ENCODE peak calls at places on chromosomes 12 and 14, in nine cellular contexts. One of them, this sample, is unnamed.

GRCh38 chr12:104513681-104514080 is 56.9 kb downstream of the CHST11 start:
- DNase-seq in astrocyte of the spinal cord: peak; percentile 90
- DNase-seq in BJ: no peak
- DNase-seq in astrocyte: peak; percentile 99
- DNase-seq in AG10803: no peak
- DNase-seq in cardiac fibroblast: no peak
- DNase-seq in lower lobe of right lung: no peak
- DNase-seq in endothelial cell: no peak
- DNase-seq in choroid plexus epithelial cell: no peak
- DNase-seq in this sample: no peak

GRCh38 chr12:69046920-69047319 is 113.9 kb upstream of the CPM start:
- DNase-seq in cardiac fibroblast: no peak
- DNase-seq in choroid plexus epithelial cell: no peak
- DNase-seq in astrocyte: no peak
- DNase-seq in BJ: no peak
- DNase-seq in lower lobe of right lung: no peak
- DNase-seq in astrocyte of the spinal cord: no peak
- DNase-seq in endothelial cell: no peak
- DNase-seq in AG10803: no peak
- DNase-seq in this sample: no peak

GRCh38 chr12:8648598-8649205 is 13.9 kb downstream of the MFAP5 start:
- DNase-seq in AG10803: no peak
- DNase-seq in cardiac fibroblast: no peak
- DNase-seq in BJ: no peak
- DNase-seq in astrocyte of the spinal cord: no peak
- DNase-seq in choroid plexus epithelial cell: no peak
- DNase-seq in endothelial cell: no peak
- DNase-seq in astrocyte: no peak
- DNase-seq in lower lobe of right lung: no peak
- DNase-seq in this sample: no peak

GRCh38 chr14:105211758-105212089 is 30.6 kb upstream of the NUDT14 start:
- DNase-seq in cardiac fibroblast: no peak
- DNase-seq in lower lobe of right lung: no peak
- DNase-seq in endothelial cell: no peak
- DNase-seq in astrocyte of the spinal cord: no peak
- DNase-seq in AG10803: no peak
- DNase-seq in choroid plexus epithelial cell: no peak
- DNase-seq in astrocyte: no peak
- DNase-seq in BJ: no peak
- DNase-seq in this sample: no peak

GRCh38 chr14:90023176-90023896 is 38.5 kb upstream of the KCNK13 start:
- DNase-seq in BJ: no peak
- DNase-seq in astrocyte: peak; percentile 78
- DNase-seq in astrocyte of the spinal cord: peak; percentile 8
- DNase-seq in lower lobe of right lung: no peak
- DNase-seq in cardiac fibroblast: peak; percentile 35
- DNase-seq in choroid plexus epithelial cell: peak; percentile 12
- DNase-seq in endothelial cell: no peak
- DNase-seq in AG10803: no peak
- DNase-seq in this sample: no peak

GRCh38 chr12:6424848-6425247 is 19.9 kb upstream of the CD27 start:
- DNase-seq in BJ: no peak
- DNase-seq in choroid plexus epithelial cell: no peak
- DNase-seq in lower lobe of right lung: no peak
- DNase-seq in astrocyte: no peak
- DNase-seq in cardiac fibroblast: no peak
- DNase-seq in AG10803: no peak
- DNase-seq in endothelial cell: no peak
- DNase-seq in astrocyte of the spinal cord: no peak
- DNase-seq in this sample: no peak

GRCh38 chr14:30914812-30915211 is 40.5 kb downstream of the COCH start:
- DNase-seq in endothelial cell: no peak
- DNase-seq in BJ: no peak
- DNase-seq in lower lobe of right lung: no peak
- DNase-seq in astrocyte of the spinal cord: no peak
- DNase-seq in choroid plexus epithelial cell: no peak
- DNase-seq in astrocyte: no peak
- DNase-seq in AG10803: no peak
- DNase-seq in cardiac fibroblast: no peak
- DNase-seq in this sample: no peak

GRCh38 chr12:78330131-78330530 is 499.4 kb downstream of the NAV3 start:
- DNase-seq in AG10803: no peak
- DNase-seq in lower lobe of right lung: no peak
- DNase-seq in BJ: no peak
- DNase-seq in astrocyte: no peak
- DNase-seq in choroid plexus epithelial cell: no peak
- DNase-seq in cardiac fibroblast: no peak
- DNase-seq in endothelial cell: no peak
- DNase-seq in astrocyte of the spinal cord: no peak
- DNase-seq in this sample: no peak

GRCh38 chr14:106013879-106014376 is 487.5 kb downstream of the TMEM121 start:
- DNase-seq in astrocyte of the spinal cord: no peak
- DNase-seq in BJ: no peak
- DNase-seq in cardiac fibroblast: no peak
- DNase-seq in astrocyte: no peak
- DNase-seq in lower lobe of right lung: no peak
- DNase-seq in endothelial cell: no peak
- DNase-seq in AG10803: no peak
- DNase-seq in choroid plexus epithelial cell: no peak
- DNase-seq in this sample: no peak

GRCh38 chr14:104342435-104343293 is 204.3 kb downstream of the KIF26A start:
- DNase-seq in cardiac fibroblast: no peak
- DNase-seq in BJ: no peak
- DNase-seq in choroid plexus epithelial cell: no peak
- DNase-seq in AG10803: no peak
- DNase-seq in lower lobe of right lung: no peak
- DNase-seq in endothelial cell: no peak
- DNase-seq in astrocyte: no peak
- DNase-seq in astrocyte of the spinal cord: no peak
- DNase-seq in this sample: no peak

GRCh38 chr12:46667547-46667946 is 158.2 kb downstream of the SLC38A4 start:
- DNase-seq in BJ: no peak
- DNase-seq in endothelial cell: no peak
- DNase-seq in AG10803: no peak
- DNase-seq in astrocyte of the spinal cord: no peak
- DNase-seq in lower lobe of right lung: no peak
- DNase-seq in cardiac fibroblast: peak; percentile 62
- DNase-seq in astrocyte: peak; percentile 33
- DNase-seq in choroid plexus epithelial cell: peak; percentile 16
- DNase-seq in this sample: no peak

GRCh38 chr12:12887471-12887870 is 3.9 kb upstream of the GPRC5A start:
- DNase-seq in astrocyte of the spinal cord: no peak
- DNase-seq in BJ: no peak
- DNase-seq in AG10803: no peak
- DNase-seq in lower lobe of right lung: no peak
- DNase-seq in choroid plexus epithelial cell: no peak
- DNase-seq in endothelial cell: no peak
- DNase-seq in astrocyte: no peak
- DNase-seq in cardiac fibroblast: no peak
- DNase-seq in this sample: no peak

GRCh38 chr12:108854055-108854452 is 3.3 kb downstream of the SSH1 start:
- DNase-seq in choroid plexus epithelial cell: peak; percentile 93
- DNase-seq in lower lobe of right lung: no peak
- DNase-seq in astrocyte of the spinal cord: peak; percentile 92
- DNase-seq in cardiac fibroblast: peak; percentile 97
- DNase-seq in astrocyte: peak; percentile 93
- DNase-seq in BJ: peak; percentile 60
- DNase-seq in AG10803: peak; percentile 95
- DNase-seq in endothelial cell: no peak
- DNase-seq in this sample: peak; percentile 92
- TF ChIP-seq CTCF in choroid plexus epithelial cell: peak; percentile 56
- TF ChIP-seq CTCF in lower lobe of right lung: peak; percentile 46
- TF ChIP-seq CTCF in astrocyte of the spinal cord: peak; percentile 47
- TF ChIP-seq CTCF in cardiac fibroblast: peak; percentile 53
- TF ChIP-seq CTCF in astrocyte: peak; percentile 44
- TF ChIP-seq CTCF in BJ: peak; percentile 51
- TF ChIP-seq CTCF in AG10803: peak; percentile 73
- TF ChIP-seq CTCF in endothelial cell: no peak
- TF ChIP-seq CTCF in this sample: peak; percentile 71

DNA sequence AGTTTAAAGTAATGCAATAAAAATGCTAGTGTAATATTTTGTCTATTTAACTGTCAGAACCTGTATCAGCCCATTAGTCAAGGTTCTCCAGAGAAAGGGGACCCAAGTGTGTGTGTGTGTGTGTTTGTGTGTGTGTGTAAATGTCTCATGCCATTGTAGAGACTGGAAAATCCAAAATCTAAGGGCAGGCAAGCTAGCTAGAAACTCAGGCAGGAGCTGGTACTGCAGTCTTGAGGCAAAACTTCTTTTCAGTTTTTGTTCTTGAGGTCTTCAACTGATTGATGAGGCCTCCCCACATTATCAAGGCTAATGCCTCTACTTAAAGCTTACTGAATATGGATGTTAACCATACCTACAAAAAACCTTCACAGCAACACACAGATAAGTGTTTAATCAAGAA is 126.7 kb downstream of the PRKD1 start:
- DNase-seq in AG10803: no peak
- DNase-seq in lower lobe of right lung: no peak
- DNase-seq in BJ: no peak
- DNase-seq in choroid plexus epithelial cell: peak; percentile 31
- DNase-seq in endothelial cell: no peak
- DNase-seq in astrocyte of the spinal cord: no peak
- DNase-seq in astrocyte: no peak
- DNase-seq in cardiac fibroblast: no peak
- DNase-seq in this sample: no peak
- TF ChIP-seq CTCF in AG10803: no peak
- TF ChIP-seq CTCF in lower lobe of right lung: no peak
- TF ChIP-seq CTCF in BJ: no peak
- TF ChIP-seq CTCF in choroid plexus epithelial cell: peak; percentile 53
- TF ChIP-seq CTCF in endothelial cell: peak; percentile 34
- TF ChIP-seq CTCF in astrocyte of the spinal cord: peak; percentile 29
- TF ChIP-seq CTCF in astrocyte: no peak
- TF ChIP-seq CTCF in cardiac fibroblast: no peak
- TF ChIP-seq CTCF in this sample: peak; percentile 46

DNA sequence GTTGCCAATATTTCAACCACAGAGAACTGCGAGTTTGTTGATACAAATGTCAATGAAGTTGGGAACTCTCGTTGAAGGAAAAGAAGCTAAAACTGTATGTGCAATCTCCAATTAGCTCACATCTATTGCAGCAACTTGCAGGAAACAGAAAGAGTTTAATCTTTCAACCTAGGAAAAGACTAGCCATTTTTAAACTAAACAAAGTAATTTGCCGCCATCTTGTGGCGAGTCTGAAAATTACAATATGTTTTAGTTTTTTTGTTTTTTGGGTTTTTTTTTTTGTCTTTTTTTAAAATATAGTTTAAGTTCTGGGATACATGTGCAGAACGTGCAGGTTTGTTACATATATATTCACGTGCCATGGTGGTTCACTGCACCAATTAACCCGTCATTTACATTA is 131.2 kb upstream of the FOXG1 start:
- DNase-seq in astrocyte of the spinal cord: peak; percentile 72
- DNase-seq in astrocyte: peak; percentile 14
- DNase-seq in choroid plexus epithelial cell: peak; percentile 81
- DNase-seq in cardiac fibroblast: peak; percentile 65
- DNase-seq in BJ: no peak
- DNase-seq in endothelial cell: peak; percentile 23
- DNase-seq in AG10803: peak; percentile 20
- DNase-seq in lower lobe of right lung: no peak
- DNase-seq in this sample: no peak
- TF ChIP-seq CTCF in astrocyte of the spinal cord: peak; percentile 27
- TF ChIP-seq CTCF in astrocyte: peak; percentile 65
- TF ChIP-seq CTCF in choroid plexus epithelial cell: peak; percentile 48
- TF ChIP-seq CTCF in cardiac fibroblast: peak; percentile 29
- TF ChIP-seq CTCF in BJ: peak; percentile 52
- TF ChIP-seq CTCF in endothelial cell: peak; percentile 97
- TF ChIP-seq CTCF in AG10803: peak; percentile 59
- TF ChIP-seq CTCF in lower lobe of right lung: peak; percentile 36
- TF ChIP-seq CTCF in this sample: peak; percentile 86

GRCh38 chr12:80709811-80710726 is 2.6 kb downstream of the MYF6 start:
- DNase-seq in AG10803: no peak
- DNase-seq in astrocyte: no peak
- DNase-seq in BJ: no peak
- DNase-seq in lower lobe of right lung: no peak
- DNase-seq in cardiac fibroblast: peak; percentile 18
- DNase-seq in astrocyte of the spinal cord: no peak
- DNase-seq in endothelial cell: no peak
- DNase-seq in choroid plexus epithelial cell: peak; percentile 7
- DNase-seq in this sample: no peak
- TF ChIP-seq CTCF in AG10803: peak; percentile 21
- TF ChIP-seq CTCF in astrocyte: peak; percentile 14
- TF ChIP-seq CTCF in BJ: no peak
- TF ChIP-seq CTCF in lower lobe of right lung: no peak
- TF ChIP-seq CTCF in cardiac fibroblast: peak; percentile 49
- TF ChIP-seq CTCF in astrocyte of the spinal cord: peak; percentile 35
- TF ChIP-seq CTCF in endothelial cell: peak; percentile 68
- TF ChIP-seq CTCF in choroid plexus epithelial cell: peak; percentile 42
- TF ChIP-seq CTCF in this sample: peak; percentile 57

GRCh38 chr12:29306267-29306666 is 74.7 kb downstream of the ERGIC2 start:
- DNase-seq in endothelial cell: no peak
- DNase-seq in BJ: no peak
- DNase-seq in choroid plexus epithelial cell: no peak
- DNase-seq in cardiac fibroblast: no peak
- DNase-seq in astrocyte: no peak
- DNase-seq in AG10803: no peak
- DNase-seq in lower lobe of right lung: no peak
- DNase-seq in astrocyte of the spinal cord: no peak
- DNase-seq in this sample: no peak

GRCh38 chr12:29314421-29314820 is 66.6 kb downstream of the ERGIC2 start:
- DNase-seq in endothelial cell: no peak
- DNase-seq in astrocyte: no peak
- DNase-seq in astrocyte of the spinal cord: no peak
- DNase-seq in lower lobe of right lung: no peak
- DNase-seq in choroid plexus epithelial cell: no peak
- DNase-seq in cardiac fibroblast: no peak
- DNase-seq in BJ: no peak
- DNase-seq in AG10803: no peak
- DNase-seq in this sample: no peak

GRCh38 chr12:29310899-29311298 is 70.1 kb downstream of the ERGIC2 start:
- DNase-seq in astrocyte: no peak
- DNase-seq in cardiac fibroblast: no peak
- DNase-seq in astrocyte of the spinal cord: no peak
- DNase-seq in choroid plexus epithelial cell: no peak
- DNase-seq in AG10803: no peak
- DNase-seq in lower lobe of right lung: no peak
- DNase-seq in endothelial cell: no peak
- DNase-seq in BJ: no peak
- DNase-seq in this sample: no peak

GRCh38 chr12:29306682-29307081 is 74.3 kb downstream of the ERGIC2 start:
- DNase-seq in astrocyte of the spinal cord: no peak
- DNase-seq in astrocyte: no peak
- DNase-seq in AG10803: no peak
- DNase-seq in lower lobe of right lung: no peak
- DNase-seq in endothelial cell: no peak
- DNase-seq in choroid plexus epithelial cell: no peak
- DNase-seq in BJ: no peak
- DNase-seq in cardiac fibroblast: no peak
- DNase-seq in this sample: no peak

DNA sequence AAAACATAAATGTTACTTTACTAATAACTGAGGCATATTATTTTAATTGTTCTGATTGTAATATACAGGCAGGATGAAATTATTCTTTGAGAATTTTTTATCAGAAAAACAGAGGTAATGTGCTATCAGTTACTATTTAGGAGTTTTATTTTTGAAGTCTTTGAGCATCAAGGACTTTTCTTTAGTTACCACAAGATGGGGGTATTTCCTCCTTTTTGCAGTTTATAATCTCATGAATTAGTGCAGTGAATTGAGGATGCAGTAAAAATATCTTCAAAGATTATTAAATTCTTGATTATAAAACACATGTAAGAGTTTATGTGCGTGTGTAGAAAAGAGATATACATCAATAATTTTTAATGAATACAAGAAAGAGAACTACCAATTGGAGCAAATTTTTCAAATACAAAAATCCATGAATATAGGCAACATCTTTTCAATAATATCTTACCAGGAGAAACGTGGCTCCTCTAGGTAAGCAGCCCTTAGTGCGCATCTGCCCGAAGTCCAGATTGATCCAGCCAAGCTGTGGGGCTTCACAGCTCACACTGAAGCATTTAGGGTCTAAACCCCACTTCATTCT is 71.6 kb downstream of the ERGIC2 start:
- DNase-seq in astrocyte: peak; percentile 12
- DNase-seq in AG10803: peak; percentile 34
- DNase-seq in astrocyte of the spinal cord: peak; percentile 35
- DNase-seq in choroid plexus epithelial cell: peak; percentile 60
- DNase-seq in BJ: no peak
- DNase-seq in endothelial cell: no peak
- DNase-seq in cardiac fibroblast: peak; percentile 57
- DNase-seq in lower lobe of right lung: no peak
- DNase-seq in this sample: peak; percentile 17
- TF ChIP-seq CTCF in astrocyte: peak; percentile 31
- TF ChIP-seq CTCF in AG10803: peak; percentile 53
- TF ChIP-seq CTCF in astrocyte of the spinal cord: peak; percentile 46
- TF ChIP-seq CTCF in choroid plexus epithelial cell: peak; percentile 46
- TF ChIP-seq CTCF in BJ: peak; percentile 50
- TF ChIP-seq CTCF in endothelial cell: peak; percentile 40
- TF ChIP-seq CTCF in cardiac fibroblast: peak; percentile 50
- TF ChIP-seq CTCF in lower lobe of right lung: no peak
- TF ChIP-seq CTCF in this sample: peak; percentile 83

This sample was measured in HFFc6.